ENCODE peak calls at places on chromosomes 5 and 9, in ten cellular contexts. G is AG09319; F is mucosa of descending colon; Z is EL; K is germinal center; Y is AG10803; D is stimulated activated CD8-positive, alpha-beta memory T cell treated with anti-CD3 and anti-CD28 coated beads, Interleukin-15, amount 100 ng/mL, for 1 hour; Q is cardiac muscle cell; V is G401; L is NCI-H1694 treated with DMSO at 0.1 percent for 48 hours. X is an unnamed sample.

GRCh38 chr9:98989036-98990000 is 45.6 kb downstream of the COL15A1 start:
- DNase-seq in G (peak; percentile 96), F (no peak), Z (peak; percentile 99), K (no peak), Y (peak; percentile 100), D (no peak), Q (no peak), V (no peak), L (no peak), X (peak; percentile 90)

GRCh38 chr5:60382761-60383160 is 317.2 kb downstream of the DEPDC1B start:
- DNase-seq in G (no peak), F (no peak), Z (peak; percentile 50), K (peak; percentile 9), Y (peak; percentile 48), D (no peak), Q (peak; percentile 11), V (peak; percentile 40), L (peak; percentile 16), X (no peak)

GRCh38 chr5:82939326-82939725 is 137.9 kb downstream of the TMEM167A start:
- DNase-seq in G (no peak), F (no peak), Z (no peak), K (no peak), Y (no peak), D (no peak), Q (no peak), V (no peak), L (no peak), X (no peak)

GRCh38 chr5:177457239-177458121 is 10.9 kb downstream of the PRR7 start:
- DNase-seq in G (peak; percentile 93), F (peak; percentile 87), Z (peak; percentile 95), K (peak; percentile 91), Y (peak; percentile 96), D (no peak), Q (peak; percentile 96), V (peak; percentile 100), L (peak; percentile 73), X (peak; percentile 90)

GRCh38 chr5:146441896-146442295 is 5.2 kb upstream of the TCERG1 start:
- DNase-seq in G (no peak), F (no peak), Z (peak; percentile 49), K (no peak), Y (no peak), D (no peak), Q (no peak), V (no peak), L (no peak), X (no peak)

GRCh38 chr5:141382469-141383294 is at the start of gene PCDHGA7:
- DNase-seq in G (no peak), F (no peak), Z (peak; percentile 62), K (peak; percentile 24), Y (peak; percentile 58), D (no peak), Q (no peak), V (no peak), L (no peak), X (no peak)

GRCh38 chr9:112970939-112971338 is 41.1 kb downstream of the ZNF883 start:
- DNase-seq in G (no peak), F (no peak), Z (peak; percentile 2), K (no peak), Y (peak; percentile 3), D (no peak), Q (no peak), V (no peak), L (no peak), X (no peak)

GRCh38 chr5:159319822-159320221 is 10.5 kb downstream of the IL12B start:
- DNase-seq in G (no peak), F (no peak), Z (no peak), K (no peak), Y (no peak), D (no peak), Q (no peak), V (no peak), L (no peak), X (no peak)

GRCh38 chr5:157357823-157358222 is 91.9 kb downstream of the CYFIP2 start:
- DNase-seq in G (no peak), F (no peak), Z (no peak), K (no peak), Y (no peak), D (no peak), Q (no peak), V (no peak), L (no peak), X (no peak)

GRCh38 chr5:111747336-111747735 is 9.7 kb downstream of the NREP start:
- DNase-seq in G (no peak), F (no peak), Z (peak; percentile 64), K (no peak), Y (peak; percentile 48), D (no peak), Q (no peak), V (peak; percentile 46), L (no peak), X (no peak)

GRCh38 chr5:150750469-150750868 is 8.3 kb downstream of the DCTN4 start:
- DNase-seq in G (no peak), F (no peak), Z (no peak), K (no peak), Y (no peak), D (no peak), Q (no peak), V (no peak), L (no peak), X (no peak)